ENCODE peak calls at places on chromosomes 4 and X, in five cellular contexts. J is right atrium auricular region, V is IMR-90, T is neural crest cell, R is kidney epithelial cell. L is an unnamed sample.

GRCh38 chr4:110622841-110623709 is at the start of gene PITX2:
- DNase-seq in V (peak), T (peak), J (peak), R (peak), L (peak)

GRCh38 chr4:79294064-79294463 is 31.8 kb downstream of the NAA11 start:
- DNase-seq in R (no peak), J (no peak), T (no peak), V (no peak), L (no peak)

GRCh38 chrX:133171962-133172708 is 46.0 kb downstream of the TFDP3 start:
- DNase-seq in V (no peak), J (no peak), R (no peak), T (no peak), L (peak)

GRCh38 chr4:128871948-128872347 is 62.4 kb downstream of the JADE1 start:
- DNase-seq in V (peak), T (no peak), R (no peak), J (no peak), L (no peak)

GRCh38 chr4:121217385-121217784 is 53.3 kb upstream of the TNIP3 start:
- DNase-seq in T (no peak), R (no peak), J (no peak), V (peak), L (no peak)

GRCh38 chr4:182604953-182605352 is 312.2 kb downstream of the DCTD start:
- DNase-seq in V (peak), T (no peak), R (peak), J (no peak), L (no peak)

GRCh38 chrX:31516492-31516891 is 444.7 kb upstream of the FTHL17 start:
- DNase-seq in R (no peak), V (no peak), T (no peak), J (no peak), L (no peak)

GRCh38 chrX:140500427-140500826 is 4.4 kb downstream of the SOX3 start:
- DNase-seq in T (no peak), V (no peak), R (no peak), J (no peak), L (no peak)

DNA sequence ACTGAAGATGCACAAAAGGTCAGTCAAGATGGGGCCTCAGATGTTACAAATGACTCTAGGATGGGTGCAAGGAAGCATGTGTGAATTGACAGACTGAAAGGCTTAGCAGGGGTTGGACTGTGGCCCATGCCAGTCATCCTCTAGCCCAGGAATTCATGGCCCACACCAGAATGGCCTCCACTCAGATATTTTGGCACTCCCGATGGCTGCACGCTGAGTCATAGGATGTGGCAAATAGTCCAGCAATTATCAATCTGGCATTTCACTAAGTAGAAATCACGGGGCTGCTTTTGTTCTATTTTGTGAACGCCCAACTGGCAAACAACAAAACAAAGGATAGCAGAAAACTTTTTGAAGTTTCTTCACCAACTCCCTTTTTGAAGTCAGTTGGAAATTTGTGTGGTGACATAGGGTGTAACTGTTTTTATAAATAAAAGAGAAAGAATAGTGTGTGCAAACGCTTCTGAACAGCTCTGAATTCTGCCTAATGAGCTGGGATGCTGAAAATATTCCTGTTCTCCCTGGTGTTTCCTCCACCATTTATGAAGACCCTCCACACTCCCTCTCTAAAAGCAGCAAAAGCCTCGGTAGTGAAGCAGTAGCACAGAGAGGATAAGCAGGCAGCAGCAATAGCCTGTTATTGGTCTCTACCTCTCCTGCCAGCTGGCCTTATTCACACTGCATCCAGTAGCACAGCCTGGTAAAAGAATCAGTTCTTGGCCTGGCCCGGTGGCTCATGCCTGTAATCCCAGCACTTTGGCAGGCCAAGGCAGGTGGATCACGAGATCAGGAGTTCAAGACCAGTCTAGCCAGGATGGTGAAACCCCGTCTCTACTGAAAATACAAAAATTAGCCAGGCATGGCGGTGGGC is 406.2 kb downstream of the IQCM start:
- DNase-seq in V (peak), R (peak), T (no peak), J (no peak), L (no peak)
- TF ChIP-seq CTCF in V (no peak), R (no peak), T (no peak), J (no peak), L (no peak)

GRCh38 chrX:112785323-112785722 is 55.3 kb downstream of the AMOT start:
- DNase-seq in T (no peak), V (no peak), R (no peak), J (no peak), L (no peak)

GRCh38 chrX:112789931-112790330 is 50.7 kb downstream of the AMOT start:
- DNase-seq in T (no peak), R (no peak), V (no peak), J (no peak), L (no peak)

GRCh38 chrX:112779139-112779538 is 61.5 kb downstream of the AMOT start:
- DNase-seq in J (no peak), T (no peak), V (no peak), R (no peak), L (no peak)

GRCh38 chrX:112786076-112786475 is 54.6 kb downstream of the AMOT start:
- DNase-seq in V (no peak), T (no peak), J (no peak), R (no peak), L (no peak)

DNA sequence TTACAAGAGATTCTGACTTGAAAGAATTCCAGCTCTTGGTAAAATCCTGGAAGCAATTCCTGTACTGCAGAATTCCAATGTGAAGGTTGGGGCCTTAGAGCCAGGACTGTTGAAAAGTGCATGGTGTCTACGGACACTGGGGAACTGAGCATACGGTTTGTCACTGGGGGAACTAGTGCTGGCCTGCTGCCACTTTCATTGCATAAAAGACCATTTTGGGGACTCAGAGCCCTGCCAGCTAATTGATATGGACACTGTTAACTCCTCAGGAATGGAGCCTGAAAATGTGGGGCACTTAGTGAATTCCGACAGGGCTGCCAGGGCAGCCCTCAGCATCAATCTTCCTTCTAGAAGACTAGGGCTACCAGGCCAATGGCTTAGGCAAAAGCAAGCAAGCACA is 55.9 kb downstream of the AMOT start:
- DNase-seq in V (no peak), R (no peak), J (no peak), T (no peak), L (no peak)
- TF ChIP-seq CTCF in V (no peak), R (no peak), J (no peak), T (no peak), L (no peak)

DNA sequence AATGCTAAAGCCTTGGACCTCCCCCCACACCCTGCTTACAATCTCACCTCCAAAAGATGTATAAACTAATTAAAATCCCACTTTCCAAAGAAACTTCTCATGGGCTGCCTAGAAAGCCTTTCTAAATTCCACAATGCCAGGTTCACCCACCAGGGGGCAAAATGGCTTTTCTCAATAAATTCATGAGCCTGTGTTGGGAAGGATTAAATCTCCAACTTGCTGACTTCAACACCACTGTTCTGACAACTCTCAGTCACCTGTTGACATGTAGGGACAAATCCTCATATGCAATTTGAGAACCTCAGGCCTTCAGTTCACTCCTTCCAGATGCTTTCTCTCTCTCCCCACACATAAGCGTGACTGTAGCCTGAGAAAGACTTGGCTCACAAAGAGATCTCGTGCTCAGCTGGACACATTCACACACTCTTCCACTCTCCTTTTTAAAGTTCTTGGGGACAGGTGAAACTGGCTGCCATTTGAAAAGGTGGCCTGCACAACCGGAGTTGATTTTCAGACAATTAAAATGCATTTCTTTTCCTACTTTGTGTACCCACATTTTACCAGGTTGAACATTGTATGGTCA is 88.6 kb upstream of the PRPS2 start:
- DNase-seq in V (no peak), T (peak), J (no peak), R (no peak), L (peak)
- TF ChIP-seq CTCF in V (peak), T (peak), J (peak), R (peak), L (peak)

GRCh38 chr4:4384837-4385236 is 2.1 kb upstream of the NSG1 start:
- DNase-seq in T (no peak), V (peak), R (no peak), J (no peak), L (peak)
- TF ChIP-seq CTCF in T (peak), V (peak), R (peak), J (no peak), L (peak)

GRCh38 chrX:55340896-55341433 is 76.2 kb upstream of the PAGE3 start:
- DNase-seq in T (no peak), R (no peak), J (no peak), V (no peak), L (no peak)

DNA sequence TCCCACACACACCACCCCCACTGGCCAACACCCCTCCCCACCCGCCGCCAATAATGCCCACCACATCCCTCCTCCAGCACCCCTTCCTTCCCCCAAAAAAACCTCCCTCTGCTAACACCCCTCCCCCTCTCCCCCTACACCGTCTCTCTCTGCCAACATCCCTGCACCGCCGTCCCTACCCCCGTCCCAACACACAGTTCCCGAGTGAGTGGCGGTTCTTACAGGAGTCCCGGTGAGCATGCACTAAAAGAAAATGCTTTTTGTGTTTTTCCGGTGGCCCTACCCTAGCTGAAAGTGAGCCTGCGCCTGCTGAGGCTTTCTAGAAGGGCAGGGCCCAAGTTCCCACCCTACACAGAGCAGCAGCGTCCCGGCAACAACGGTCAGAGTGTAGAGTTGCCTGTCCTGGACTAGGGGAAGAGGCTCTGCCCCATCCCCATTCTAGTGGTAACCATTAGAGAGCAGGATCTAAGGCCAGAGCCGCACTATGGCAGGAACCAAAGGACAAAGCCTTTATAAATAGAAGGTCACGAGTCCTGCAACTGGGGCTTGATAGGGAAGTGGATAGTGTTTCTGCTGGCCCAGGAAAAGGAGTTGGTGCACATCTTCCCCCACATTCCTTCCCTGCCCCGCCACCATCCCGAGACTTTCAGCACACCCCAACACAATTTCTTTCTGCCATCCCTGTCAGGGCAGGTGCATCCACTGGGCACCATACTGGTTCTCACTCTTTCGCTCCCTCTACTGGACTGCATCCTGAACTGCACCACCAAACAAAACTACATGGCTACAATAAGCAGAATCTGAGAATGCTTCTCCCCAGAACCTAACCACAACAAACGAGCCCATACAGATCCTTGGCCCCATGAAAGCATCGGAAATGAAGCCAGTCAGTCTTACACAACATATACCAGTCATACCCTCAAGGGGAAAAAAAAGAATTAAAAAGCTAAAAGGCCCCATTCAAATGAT is 78.1 kb upstream of the PAGE3 start:
- DNase-seq in T (no peak), V (no peak), J (no peak), R (no peak), L (no peak)
- TF ChIP-seq CTCF in T (peak), V (peak), J (peak), R (peak), L (no peak)

GRCh38 chr4:127604949-127605709 is 27.6 kb upstream of the INTU start:
- DNase-seq in R (no peak), T (no peak), V (peak), J (no peak), L (no peak)
- TF ChIP-seq CTCF in R (peak), T (peak), V (peak), J (peak), L (peak)

DNA sequence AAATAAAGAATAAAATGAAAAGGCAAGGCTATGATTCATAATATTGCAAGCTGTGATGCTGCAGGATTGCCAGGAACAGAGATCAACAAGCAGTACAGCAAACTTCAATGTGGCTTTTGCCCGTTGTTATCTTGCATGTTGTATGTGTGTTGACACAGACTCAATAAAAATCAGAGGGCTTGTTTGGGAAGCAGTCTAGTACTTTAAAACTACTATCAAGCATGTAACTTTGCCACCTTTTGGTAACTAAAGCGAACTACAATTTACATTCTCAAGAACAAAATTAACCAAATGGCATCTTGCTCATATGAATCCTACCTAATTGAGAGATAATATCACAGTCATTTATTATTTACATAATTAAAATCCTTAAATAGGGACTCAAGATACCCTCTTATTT is 79.8 kb upstream of the GPM6A start:
- DNase-seq in T (no peak), R (no peak), J (no peak), V (peak), L (no peak)
- TF ChIP-seq CTCF in T (peak), R (peak), J (peak), V (peak), L (peak)

GRCh38 chr4:93775551-93775950 is 53.0 kb upstream of the ATOH1 start:
- DNase-seq in R (no peak), V (no peak), J (no peak), T (no peak), L (no peak)

GRCh38 chr4:93777081-93777460 is 51.5 kb upstream of the ATOH1 start:
- DNase-seq in T (no peak), R (no peak), J (no peak), V (no peak), L (no peak)

GRCh38 chr4:93779228-93779627 is 49.3 kb upstream of the ATOH1 start:
- DNase-seq in T (no peak), R (no peak), J (no peak), V (no peak), L (no peak)

GRCh38 chr4:93780080-93780479 is 48.5 kb upstream of the ATOH1 start:
- DNase-seq in T (no peak), J (no peak), R (no peak), V (no peak), L (no peak)

GRCh38 chr4:93776386-93777080 is 52.0 kb upstream of the ATOH1 start:
- DNase-seq in V (peak), T (no peak), J (no peak), R (no peak), L (no peak)
- TF ChIP-seq CTCF in V (no peak), T (no peak), J (no peak), R (no peak), L (no peak)

GRCh38 chr4:88587285-88587684 is 5.0 kb upstream of the HERC3 start:
- DNase-seq in R (no peak), T (no peak), J (no peak), V (no peak), L (no peak)

GRCh38 chr4:88592600-88593448 is 544 bp downstream of the HERC3 start:
- DNase-seq in V (peak), J (peak), T (peak), R (no peak), L (peak)

GRCh38 chr4:88597970-88598369 is 5.7 kb downstream of the HERC3 start:
- DNase-seq in V (no peak), T (no peak), J (no peak), R (no peak), L (no peak)

DNA sequence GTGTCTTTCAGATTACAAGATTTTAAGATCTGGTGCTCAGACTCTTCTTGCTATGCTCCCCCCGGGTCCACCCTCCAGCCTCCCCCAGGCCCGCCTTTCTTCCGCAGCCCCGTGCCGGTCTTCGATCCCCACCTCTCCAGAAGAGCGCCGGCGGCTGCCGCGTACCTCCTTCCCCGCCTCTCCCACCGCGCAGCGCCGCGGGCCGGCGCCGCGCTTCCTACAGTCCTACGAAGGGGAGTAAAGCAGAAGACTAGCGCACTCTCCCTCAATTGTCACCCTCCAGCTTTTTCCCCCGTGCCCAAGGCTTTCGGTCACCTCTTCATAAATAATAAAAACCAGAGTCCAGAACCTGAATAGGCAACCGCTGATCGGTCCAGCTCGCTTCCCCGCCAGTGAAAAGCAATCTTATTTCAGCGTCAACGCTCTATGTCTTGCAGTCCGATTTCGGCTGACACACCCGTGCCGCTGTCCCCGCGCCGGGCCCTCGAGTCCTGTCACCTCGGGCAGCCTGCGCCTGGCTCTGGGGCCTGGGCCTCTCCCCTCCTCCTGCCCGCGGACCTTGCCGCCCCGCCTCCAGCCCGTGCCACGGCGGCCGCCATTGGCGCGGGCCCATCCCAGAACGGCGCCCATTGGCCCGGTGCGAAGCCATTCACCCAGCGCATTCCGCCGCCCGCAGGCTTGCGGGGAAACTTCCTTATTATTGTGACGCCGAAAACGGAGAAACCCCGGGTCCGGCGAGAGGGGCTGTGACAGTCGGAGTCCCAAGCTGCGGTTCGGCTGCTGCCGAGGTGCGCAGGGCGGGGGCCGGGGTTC is at the start of gene HERC3:
- DNase-seq in T (peak), R (no peak), V (peak), J (peak), L (peak)
- TF ChIP-seq CTCF in T (no peak), R (no peak), V (peak), J (no peak), L (no peak)